ENCODE peak calls at places on chromosomes 4 and X, in five cellular contexts. D, J, R, G and N are unnamed samples.

GRCh38 chrX:15854712-15855561 is at the start of gene AP1S2:
- DNase-seq in J (peak), D (peak), G (peak), R (peak), N (peak)

GRCh38 chr4:156976147-156976546 is 4.5 kb upstream of the PDGFC start:
- DNase-seq in D (no peak), R (no peak), G (peak), J (no peak), N (peak)

GRCh38 chr4:17765514-17766286 is 15.7 kb downstream of the FAM184B start:
- DNase-seq in G (no peak), R (no peak), J (no peak), D (no peak), N (no peak)

GRCh38 chr4:147842573-147842972 is 110.7 kb downstream of the ARHGAP10 start:
- DNase-seq in R (no peak), J (no peak), D (no peak), G (peak), N (peak)

GRCh38 chr4:56941403-56941802 is 33.7 kb downstream of the REST start:
- DNase-seq in D (no peak), G (no peak), J (no peak), R (no peak), N (no peak)

GRCh38 chrX:23317799-23318724 is 16.6 kb upstream of the PTCHD1 start:
- DNase-seq in J (no peak), D (no peak), G (peak), R (no peak), N (no peak)

GRCh38 chr4:153663667-153664066 is 20.4 kb upstream of the TLR2 start:
- DNase-seq in J (no peak), G (no peak), D (no peak), R (no peak), N (no peak)

GRCh38 chr4:123580981-123581664 is 184.5 kb downstream of the SPRY1 start:
- DNase-seq in R (no peak), D (no peak), J (no peak), G (no peak), N (no peak)

GRCh38 chrX:76279007-76279406 is 106.1 kb downstream of the PBDC1 start:
- DNase-seq in J (peak), R (peak), G (peak), D (no peak), N (peak)

GRCh38 chrX:72316408-72317079 is 10.8 kb upstream of the CITED1 start:
- DNase-seq in R (peak), J (no peak), D (no peak), G (no peak), N (no peak)

GRCh38 chr4:170491981-170492380 is 402.2 kb upstream of the AADAT start:
- DNase-seq in G (no peak), R (no peak), D (no peak), J (no peak), N (no peak)

GRCh38 chr4:73976716-73977115 is 5.1 kb downstream of the PF4 start:
- DNase-seq in D (no peak), J (no peak), R (no peak), G (peak), N (peak)

GRCh38 chr4:5720157-5720850 is 9.3 kb downstream of the EVC start:
- DNase-seq in J (no peak), G (no peak), D (no peak), R (no peak), N (no peak)

GRCh38 chrX:9396930-9397329 is 67.9 kb upstream of the TBL1X start:
- DNase-seq in G (peak), R (peak), D (no peak), J (no peak), N (peak)

GRCh38 chr4:128450326-128451120 is 162.9 kb upstream of the PGRMC2 start:
- DNase-seq in D (no peak), R (no peak), G (peak), J (no peak), N (peak)

GRCh38 chr4:66872696-66873095 is 672.6 kb downstream of the CENPC start:
- DNase-seq in R (no peak), D (no peak), G (no peak), J (no peak), N (no peak)

GRCh38 chr4:173317003-173317402 is 17.2 kb downstream of the HMGB2 start:
- DNase-seq in R (no peak), D (no peak), J (no peak), G (no peak), N (no peak)

GRCh38 chr4:633976-634598 is 8.7 kb downstream of the PDE6B start:
- DNase-seq in R (no peak), J (no peak), D (no peak), G (no peak), N (no peak)

GRCh38 chr4:39256436-39256835 is 74.1 kb downstream of the WDR19 start:
- DNase-seq in J (no peak), R (no peak), G (peak), D (no peak), N (no peak)

GRCh38 chr4:39255266-39255665 is 72.9 kb downstream of the WDR19 start:
- DNase-seq in G (peak), J (no peak), R (no peak), D (no peak), N (peak)

GRCh38 chr4:39259571-39260330 is 77.4 kb downstream of the WDR19 start:
- DNase-seq in R (no peak), J (no peak), G (peak), D (no peak), N (peak)

DNA sequence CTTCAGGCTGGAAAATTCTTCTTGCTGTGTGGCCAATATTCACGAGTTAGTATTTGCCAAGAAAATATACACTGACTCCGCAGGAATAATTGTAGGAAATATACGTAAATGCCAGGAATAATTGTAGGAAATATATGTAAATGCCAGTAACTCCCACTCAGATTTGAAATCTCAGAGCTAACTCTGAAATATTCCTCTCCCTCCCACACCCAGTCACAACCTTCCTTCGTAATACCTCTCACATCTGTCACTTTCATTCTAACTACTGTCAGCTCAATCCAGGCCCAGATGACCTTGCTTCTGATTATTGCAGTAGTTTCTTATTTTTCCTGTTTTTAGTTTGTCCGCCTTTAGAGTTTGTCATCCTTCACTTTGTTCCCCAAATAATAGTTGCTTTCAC is 73.6 kb downstream of the WDR19 start:
- DNase-seq in J (no peak), G (peak), D (no peak), R (no peak), N (no peak)
- H3K4me3 ChIP-seq in J (no peak), G (no peak), D (no peak), R (no peak), N (no peak)

GRCh38 chr4:70754990-70755688 is 33.4 kb downstream of the RUFY3 start:
- DNase-seq in D (no peak), R (no peak), J (peak), G (no peak), N (no peak)
- H3K4me3 ChIP-seq in D (peak), R (no peak), J (peak), G (no peak), N (no peak)

DNA sequence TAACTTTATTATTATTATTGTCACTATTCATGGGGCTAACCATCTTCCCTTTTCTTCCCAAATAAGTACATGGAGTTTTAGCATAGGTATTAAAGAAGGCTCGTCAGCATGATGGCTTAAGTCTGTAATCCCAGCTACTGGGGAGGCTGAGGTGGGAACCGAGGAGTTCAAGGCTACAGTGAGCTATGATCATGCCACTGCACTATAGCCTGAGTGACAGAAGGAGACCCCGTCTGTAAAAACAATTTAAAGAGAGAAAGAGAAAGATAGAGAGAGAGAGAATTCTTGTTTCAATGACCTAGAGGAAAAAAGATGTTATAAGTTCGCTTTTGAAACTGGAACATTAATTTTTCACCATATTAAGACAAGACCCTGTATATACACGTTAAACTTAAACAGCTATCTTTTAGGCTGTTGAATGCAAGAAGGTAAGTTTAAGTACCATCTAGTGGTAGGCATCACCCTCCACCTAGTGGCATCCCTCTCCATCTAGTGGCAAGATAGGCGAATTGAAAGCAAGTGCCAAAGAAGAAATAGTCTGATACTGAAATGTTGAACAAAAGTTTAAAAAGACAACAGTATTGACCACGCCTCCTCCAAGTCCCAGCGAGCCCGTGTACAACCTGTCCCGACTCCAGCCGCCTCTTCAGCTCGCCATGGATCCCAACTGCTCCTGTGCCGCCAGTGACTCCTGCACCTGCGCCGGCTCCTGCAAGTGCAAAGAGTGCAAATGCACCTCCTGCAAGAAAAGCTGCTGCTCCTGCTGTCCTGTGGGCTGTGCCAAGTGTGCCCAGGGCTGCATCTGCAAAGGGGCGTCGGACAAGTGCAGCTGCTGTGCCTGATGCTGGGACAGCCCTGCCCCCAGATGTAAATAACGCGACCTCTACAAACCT is 26.0 kb upstream of the YTHDC1 start:
- DNase-seq in G (peak), J (peak), R (peak), D (peak), N (peak)
- H3K4me3 ChIP-seq in G (peak), J (peak), R (no peak), D (no peak), N (peak)

GRCh38 chrX:107118322-107119147 is at the start of gene RBM41:
- DNase-seq in R (peak), D (peak), J (peak), G (peak), N (peak)

GRCh38 chrX:107117993-107118321 is 665 bp downstream of the RBM41 start:
- DNase-seq in R (no peak), G (peak), J (no peak), D (peak), N (peak)

GRCh38 chrX:107123750-107124149 is 5.1 kb upstream of the RBM41 start:
- DNase-seq in D (no peak), J (no peak), R (no peak), G (no peak), N (no peak)

DNA sequence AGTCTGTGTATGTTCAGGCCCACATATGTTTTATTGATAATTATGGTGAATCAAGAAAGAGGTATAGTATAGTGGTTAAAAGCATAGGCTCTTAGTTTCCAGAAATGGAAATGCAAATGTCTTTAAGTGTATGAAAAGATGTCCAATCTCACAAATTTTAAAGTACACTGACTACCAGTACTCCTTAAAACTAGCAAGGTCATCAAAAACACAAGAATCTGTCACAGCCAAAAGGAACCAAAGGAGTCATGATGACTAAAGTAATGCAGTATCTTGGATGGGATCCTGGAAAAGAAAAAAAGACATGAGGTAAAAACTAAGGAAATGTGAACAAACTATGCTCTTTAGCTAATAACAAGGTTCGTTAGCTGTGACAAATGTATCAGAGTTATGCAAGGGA is 659 bp upstream of the RBM41 start:
- DNase-seq in J (no peak), R (no peak), G (no peak), D (no peak), N (no peak)
- H3K4me3 ChIP-seq in J (peak), R (no peak), G (no peak), D (peak), N (no peak)

DNA sequence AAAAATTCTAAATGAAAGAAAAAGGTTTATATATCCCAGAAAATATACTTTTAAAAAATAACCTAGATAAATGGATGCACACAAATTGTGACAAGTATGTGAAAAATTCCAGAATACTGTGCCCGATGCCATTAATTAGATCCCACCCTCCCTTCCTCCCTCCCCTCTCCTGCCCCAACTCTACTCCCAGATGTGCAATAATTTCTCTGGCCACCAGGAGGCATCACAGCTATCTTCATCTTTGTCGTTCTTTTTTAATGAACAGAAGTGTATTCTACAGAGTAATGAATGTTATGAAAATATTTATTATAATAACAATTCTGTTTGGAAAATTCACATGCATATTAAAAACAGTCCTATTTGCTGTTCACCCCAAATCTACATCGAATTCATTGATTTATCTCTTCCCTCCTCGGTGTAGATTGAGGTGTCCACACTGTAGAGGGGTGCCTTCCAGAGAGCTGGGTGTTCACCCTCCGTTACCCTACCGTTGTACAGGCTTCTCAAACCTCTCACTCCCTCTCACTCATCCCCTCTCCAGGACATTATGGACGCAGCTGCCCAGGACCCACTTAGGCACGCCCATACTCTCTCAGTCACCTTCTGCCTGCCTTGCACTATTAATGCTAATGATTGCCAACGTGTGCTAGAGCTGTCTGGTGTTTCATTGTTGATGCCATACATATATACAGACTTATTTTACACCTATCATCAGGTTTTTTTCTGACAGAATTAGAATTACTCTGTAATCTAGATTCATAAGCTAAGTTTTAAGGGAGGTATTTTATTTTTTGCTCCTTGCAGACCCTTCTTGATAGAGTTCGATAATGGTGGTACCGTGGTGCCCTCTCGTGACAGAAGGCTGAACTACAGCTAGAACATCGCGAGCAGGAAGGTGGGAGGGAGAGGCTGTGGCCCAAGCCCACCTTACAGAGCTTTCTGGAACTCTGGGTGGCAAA is 14.1 kb downstream of the RAB40AL start:
- DNase-seq in G (peak), J (peak), R (peak), D (no peak), N (peak)
- H3K4me3 ChIP-seq in G (no peak), J (no peak), R (no peak), D (no peak), N (no peak)

DNA sequence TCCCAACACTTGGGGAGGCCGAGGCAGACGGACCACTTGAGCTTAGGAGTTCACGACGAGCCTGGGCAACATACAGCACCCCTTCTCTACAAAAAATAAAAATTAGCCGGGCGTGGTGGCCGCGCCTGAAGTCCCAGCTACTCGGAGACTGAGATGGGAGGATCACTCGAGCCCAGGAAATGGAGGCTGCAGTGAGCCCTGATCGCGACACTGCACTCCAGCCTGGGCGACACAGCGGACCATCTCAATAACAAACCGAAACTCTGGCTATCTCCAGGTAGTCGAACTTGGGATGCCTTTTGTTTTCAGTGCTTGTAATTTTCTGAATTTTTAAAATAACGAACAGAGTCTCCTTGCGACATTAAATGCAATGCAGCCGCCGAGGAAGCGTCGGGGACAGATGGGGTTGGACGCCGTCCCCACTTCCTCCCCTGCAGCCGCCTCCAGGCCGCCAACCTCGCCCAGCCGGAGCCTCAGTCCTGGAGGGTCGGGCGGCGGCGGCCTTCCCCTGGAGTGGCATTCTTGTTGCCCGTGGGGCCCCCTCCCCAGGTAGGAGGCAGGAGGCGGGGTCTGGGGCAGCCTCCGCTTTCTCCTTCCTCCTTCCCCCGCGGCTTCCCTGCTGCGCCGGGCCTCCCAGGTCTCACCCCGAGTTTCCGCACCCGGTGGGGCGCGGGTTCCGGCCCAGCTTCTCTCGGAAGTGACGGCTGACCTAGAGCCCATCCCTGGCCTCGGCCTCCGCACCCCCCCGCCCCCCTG is 14.6 kb downstream of the HMX1 start:
- DNase-seq in R (no peak), J (no peak), D (no peak), G (no peak), N (no peak)
- H3K4me3 ChIP-seq in R (no peak), J (no peak), D (no peak), G (no peak), N (no peak)

GRCh38 chrX:53717205-53717604 is 30.7 kb upstream of the HUWE1 start:
- DNase-seq in D (no peak), J (peak), G (no peak), R (no peak), N (no peak)

GRCh38 chrX:53713987-53714579 is 27.6 kb upstream of the HUWE1 start:
- DNase-seq in J (peak), G (no peak), R (no peak), D (no peak), N (no peak)

GRCh38 chrX:53715336-53715924 is 28.9 kb upstream of the HUWE1 start:
- DNase-seq in R (no peak), D (no peak), J (peak), G (no peak), N (no peak)

GRCh38 chrX:53716328-53717088 is 30.0 kb upstream of the HUWE1 start:
- DNase-seq in D (no peak), R (peak), J (peak), G (peak), N (peak)

DNA sequence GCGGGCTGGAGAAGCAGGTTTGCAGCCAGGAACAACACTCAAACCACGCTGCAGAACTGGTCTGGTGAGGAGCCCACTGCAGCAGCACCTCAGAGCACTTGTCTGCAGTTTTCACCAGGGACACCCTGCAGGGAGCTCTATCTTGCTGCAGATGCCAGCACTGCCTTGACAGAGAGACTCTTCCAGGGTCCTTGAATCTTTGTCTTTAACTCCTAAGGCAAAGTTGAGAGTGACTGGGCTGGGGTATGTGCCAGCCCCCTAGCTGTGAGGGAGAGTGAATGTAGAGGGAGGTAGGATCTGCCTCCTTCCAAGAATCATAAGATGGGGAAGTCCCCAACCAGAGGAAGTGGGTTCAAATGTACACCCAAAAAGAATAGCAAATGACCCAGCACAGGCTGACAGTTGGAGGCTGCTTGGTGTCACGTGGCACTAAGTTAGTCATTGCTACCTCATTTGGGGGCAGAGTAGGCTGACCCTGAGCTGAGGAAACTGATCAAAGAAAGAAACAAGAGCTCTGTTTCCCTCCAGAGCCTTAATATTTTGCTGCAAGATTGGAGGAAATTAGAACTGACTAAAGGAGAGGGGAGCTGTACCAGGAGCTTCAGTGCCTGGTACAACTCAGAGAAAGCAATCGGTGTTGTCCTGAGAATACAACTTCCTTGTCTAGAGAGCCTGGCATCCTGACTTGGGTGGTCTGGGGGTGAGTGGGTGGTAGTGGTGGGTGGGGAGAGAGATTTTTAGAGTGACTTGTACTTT is 28.2 kb upstream of the HUWE1 start:
- DNase-seq in J (peak), R (peak), G (peak), D (peak), N (peak)
- H3K4me3 ChIP-seq in J (peak), R (no peak), G (no peak), D (peak), N (no peak)